ENCODE peak calls at places on chromosomes 6 and 20, in seven cellular contexts. T, G, L, H, K, Y and R are unnamed samples.

GRCh38 chr6:31834704-31835375 is 7.3 kb downstream of the HSPA1B start:
- DNase-seq in G (peak), T (peak), Y (peak), H (peak), K (no peak), L (no peak), R (no peak)

GRCh38 chr6:13988908-13989307 is 64.2 kb downstream of the RNF182 start:
- DNase-seq in L (no peak), T (no peak), Y (no peak), K (no peak), H (no peak), G (no peak), R (no peak)

GRCh38 chr6:158387578-158387977 is 75.3 kb downstream of the TULP4 start:
- DNase-seq in G (no peak), K (no peak), L (no peak), T (no peak), Y (no peak), H (no peak), R (no peak)

GRCh38 chr20:21395666-21396044 is 1.7 kb downstream of the NKX2-4 start:
- DNase-seq in G (no peak), L (no peak), H (peak), K (no peak), Y (peak), T (no peak), R (no peak)

GRCh38 chr20:4173142-4173541 is 157.8 kb upstream of the RNF24 start:
- DNase-seq in K (no peak), H (no peak), Y (no peak), L (no peak), T (no peak), G (no peak), R (no peak)

GRCh38 chr6:1351381-1352008 is 37.9 kb upstream of the FOXF2 start:
- DNase-seq in L (no peak), K (no peak), T (no peak), G (no peak), H (no peak), Y (no peak), R (no peak)

GRCh38 chr6:24274441-24275083 is 83.3 kb downstream of the DCDC2 start:
- DNase-seq in L (no peak), G (no peak), T (no peak), H (no peak), K (no peak), Y (peak), R (no peak)

GRCh38 chr6:125986956-125987617 is 747 bp downstream of the TRMT11 start:
- DNase-seq in Y (peak), L (no peak), T (no peak), K (no peak), G (no peak), H (no peak), R (no peak)

GRCh38 chr6:33251390-33252012 is 20.2 kb downstream of the VPS52 start:
- DNase-seq in G (no peak), L (no peak), H (no peak), T (no peak), Y (no peak), K (no peak), R (no peak)

GRCh38 chr6:169915769-169916550 is 164.5 kb downstream of the ERMARD start:
- DNase-seq in L (peak), T (no peak), K (no peak), H (no peak), G (no peak), Y (no peak), R (no peak)

GRCh38 chr6:131164506-131164905 is 29.2 kb downstream of the AKAP7 start:
- DNase-seq in G (no peak), T (no peak), Y (no peak), L (no peak), K (no peak), H (no peak), R (no peak)

GRCh38 chr6:109739671-109740070 is 48.6 kb downstream of the FIG4 start:
- DNase-seq in H (no peak), K (no peak), Y (no peak), T (no peak), G (no peak), L (no peak), R (no peak)

GRCh38 chr20:1838479-1839279 is 56.5 kb upstream of the SIRPA start:
- DNase-seq in G (no peak), H (no peak), Y (no peak), K (no peak), T (no peak), L (no peak), R (no peak)

GRCh38 chr6:116828983-116829382 is at the start of gene GPRC6A:
- DNase-seq in G (no peak), L (no peak), K (no peak), Y (peak), T (no peak), H (no peak), R (no peak)